ENCODE peak calls at places on chromosomes 16 and 17, in eight cellular contexts. W, A, F, I, U, Y, T and C are unnamed samples.

GRCh38 chr17:32398946-32399345 is 45.4 kb upstream of the PSMD11 start:
- DNase-seq in U (no peak), F (no peak), T (no peak), W (no peak), A (no peak), Y (no peak), I (no peak), C (no peak)

GRCh38 chr16:56910654-56911539 is 21.0 kb upstream of the HERPUD1 start:
- DNase-seq in U (no peak), F (no peak), Y (no peak), T (peak), I (no peak), W (no peak), A (peak), C (peak)

GRCh38 chr17:17730250-17730935 is 49.1 kb downstream of the RAI1 start:
- DNase-seq in Y (no peak), W (no peak), A (no peak), U (no peak), F (no peak), T (no peak), I (no peak), C (no peak)

GRCh38 chr16:86824751-86825310 is 246.5 kb downstream of the FOXL1 start:
- DNase-seq in Y (peak), T (no peak), F (no peak), I (no peak), U (peak), A (no peak), W (no peak), C (no peak)

GRCh38 chr16:21104124-21104860 is 46.4 kb downstream of the DNAH3 start:
- DNase-seq in F (no peak), U (no peak), W (no peak), A (no peak), T (no peak), Y (no peak), I (no peak), C (no peak)

GRCh38 chr16:28844226-28844885 is 1.8 kb downstream of the TUFM start:
- DNase-seq in A (no peak), I (no peak), Y (no peak), T (no peak), W (no peak), F (no peak), U (no peak), C (no peak)

GRCh38 chr16:86191663-86192062 is 292.7 kb downstream of the IRF8 start:
- DNase-seq in W (no peak), Y (no peak), I (no peak), U (no peak), F (no peak), A (no peak), T (no peak), C (no peak)

GRCh38 chr16:69566437-69567030 is 768 bp downstream of the NFAT5 start:
- DNase-seq in I (peak), U (peak), T (peak), W (peak), Y (peak), F (peak), A (peak), C (peak)

GRCh38 chr17:82358467-82359350 is at the start of gene TEX19:
- DNase-seq in I (no peak), F (no peak), W (no peak), U (no peak), A (no peak), Y (no peak), T (peak), C (no peak)

GRCh38 chr16:88456356-88457292 is 3.5 kb downstream of the ZFPM1 start:
- DNase-seq in I (no peak), T (peak), A (no peak), W (no peak), U (no peak), Y (no peak), F (no peak), C (no peak)

GRCh38 chr17:50133028-50133768 is 3.2 kb upstream of the SAMD14 start:
- DNase-seq in Y (no peak), A (peak), T (no peak), U (peak), I (no peak), F (no peak), W (no peak), C (peak)

GRCh38 chr16:58493756-58494431 is 6.0 kb upstream of the NDRG4 start:
- DNase-seq in F (no peak), Y (no peak), W (no peak), T (no peak), I (no peak), U (no peak), A (no peak), C (peak)

GRCh38 chr17:47663997-47664941 is 14.6 kb downstream of the KPNB1 start:
- DNase-seq in U (no peak), T (peak), A (peak), Y (peak), W (no peak), F (peak), I (peak), C (no peak)

GRCh38 chr17:21358682-21359482 is 17.3 kb upstream of the KCNJ12 start:
- DNase-seq in Y (no peak), W (peak), I (peak), U (no peak), A (no peak), T (no peak), F (no peak), C (no peak)

GRCh38 chr17:30344283-30345088 is 10.6 kb upstream of the TMIGD1 start:
- DNase-seq in U (no peak), F (no peak), T (no peak), I (peak), Y (no peak), W (peak), A (peak), C (peak)

GRCh38 chr17:55283256-55283965 is 18.7 kb downstream of the HLF start:
- DNase-seq in A (no peak), I (no peak), F (no peak), W (no peak), U (no peak), Y (no peak), T (no peak), C (no peak)

GRCh38 chr16:79597775-79598174 is 2.8 kb downstream of the MAF start:
- DNase-seq in F (no peak), T (no peak), I (no peak), A (no peak), U (no peak), Y (no peak), W (no peak), C (no peak)

GRCh38 chr16:54938351-54939346 is 8.0 kb downstream of the IRX5 start:
- DNase-seq in F (no peak), I (no peak), A (no peak), T (no peak), U (no peak), Y (peak), W (no peak), C (peak)

GRCh38 chr17:45265823-45266222 is 3.9 kb upstream of the SPATA32 start:
- DNase-seq in F (no peak), Y (no peak), A (peak), U (no peak), T (no peak), I (no peak), W (no peak), C (no peak)

GRCh38 chr16:85366031-85366763 is 246.9 kb upstream of the GSE1 start:
- DNase-seq in T (no peak), A (no peak), I (no peak), Y (no peak), F (no peak), W (no peak), U (no peak), C (peak)

GRCh38 chr16:14511798-14512131 is 118.3 kb downstream of the PARN start:
- DNase-seq in F (no peak), I (no peak), Y (no peak), A (no peak), W (no peak), U (no peak), T (no peak), C (no peak)

GRCh38 chr17:54662978-54663876 is 237.4 kb upstream of the TOM1L1 start:
- DNase-seq in W (no peak), A (no peak), Y (peak), I (no peak), U (no peak), F (no peak), T (no peak), C (no peak)

GRCh38 chr17:20206068-20206467 is 196.9 kb downstream of the SPECC1 start:
- DNase-seq in I (no peak), Y (no peak), A (peak), F (no peak), U (no peak), W (no peak), T (no peak), C (no peak)

GRCh38 chr16:82769845-82770244 is 143.1 kb downstream of the CDH13 start:
- DNase-seq in A (no peak), T (no peak), W (no peak), Y (no peak), I (no peak), F (no peak), U (no peak), C (no peak)

GRCh38 chr16:72021043-72021442 is 12.5 kb downstream of the DHODH start:
- DNase-seq in W (no peak), U (peak), Y (peak), T (no peak), I (no peak), F (no peak), A (no peak), C (no peak)
- TF ChIP-seq CTCF in W (peak), U (no peak), Y (peak), T (no peak), I (no peak), F (no peak), A (no peak), C (no peak)

GRCh38 chr17:75346906-75347305 is 57.7 kb upstream of the SLC25A19 start:
- DNase-seq in W (no peak), T (peak), F (no peak), I (no peak), Y (peak), U (no peak), A (no peak), C (no peak)
- TF ChIP-seq CTCF in W (no peak), T (no peak), F (no peak), I (no peak), Y (no peak), U (no peak), A (no peak), C (no peak)

DNA sequence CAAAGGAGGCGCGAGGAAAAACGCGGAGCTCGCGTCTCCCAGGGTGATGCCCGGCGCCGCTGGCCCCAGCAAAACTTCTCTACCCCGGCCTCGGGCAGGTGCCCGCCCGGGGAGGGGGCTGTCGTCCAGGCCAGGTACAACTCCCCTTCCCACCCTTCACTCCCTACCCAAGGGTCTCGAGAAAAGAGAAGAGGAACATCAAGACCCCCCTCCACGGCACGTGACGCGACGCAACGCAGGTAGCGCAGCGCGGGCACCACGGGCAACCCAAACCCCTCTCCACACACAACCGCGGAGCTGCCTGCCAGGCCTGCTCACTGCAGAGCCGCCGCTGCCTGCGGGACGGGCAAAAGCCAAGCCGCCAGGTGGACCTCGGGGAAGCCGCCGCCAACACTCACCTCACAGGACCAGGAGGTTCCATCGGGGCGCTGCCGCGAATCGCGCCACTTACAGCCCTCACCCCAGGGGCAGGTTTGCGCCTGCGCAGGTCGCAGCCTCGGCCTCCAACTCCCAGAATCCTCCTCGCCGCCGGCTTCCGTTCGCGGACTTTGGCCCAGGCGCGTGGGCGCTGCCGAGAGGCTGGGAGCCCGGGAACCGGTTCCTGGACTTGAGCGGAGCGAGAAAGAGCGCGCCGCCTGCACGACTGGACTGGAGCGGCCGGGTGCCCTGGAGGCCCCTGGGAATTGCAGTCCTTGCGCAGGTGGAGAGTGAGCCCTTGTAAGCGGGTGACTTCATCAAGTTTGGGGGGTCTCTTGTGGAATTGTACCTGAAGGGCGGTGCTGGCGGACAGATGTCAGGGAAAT is at the start of gene ZNF232:
- DNase-seq in F (peak), A (peak), Y (peak), I (peak), U (peak), W (peak), T (peak), C (peak)
- TF ChIP-seq CTCF in F (no peak), A (no peak), Y (no peak), I (no peak), U (no peak), W (no peak), T (peak), C (no peak)

DNA sequence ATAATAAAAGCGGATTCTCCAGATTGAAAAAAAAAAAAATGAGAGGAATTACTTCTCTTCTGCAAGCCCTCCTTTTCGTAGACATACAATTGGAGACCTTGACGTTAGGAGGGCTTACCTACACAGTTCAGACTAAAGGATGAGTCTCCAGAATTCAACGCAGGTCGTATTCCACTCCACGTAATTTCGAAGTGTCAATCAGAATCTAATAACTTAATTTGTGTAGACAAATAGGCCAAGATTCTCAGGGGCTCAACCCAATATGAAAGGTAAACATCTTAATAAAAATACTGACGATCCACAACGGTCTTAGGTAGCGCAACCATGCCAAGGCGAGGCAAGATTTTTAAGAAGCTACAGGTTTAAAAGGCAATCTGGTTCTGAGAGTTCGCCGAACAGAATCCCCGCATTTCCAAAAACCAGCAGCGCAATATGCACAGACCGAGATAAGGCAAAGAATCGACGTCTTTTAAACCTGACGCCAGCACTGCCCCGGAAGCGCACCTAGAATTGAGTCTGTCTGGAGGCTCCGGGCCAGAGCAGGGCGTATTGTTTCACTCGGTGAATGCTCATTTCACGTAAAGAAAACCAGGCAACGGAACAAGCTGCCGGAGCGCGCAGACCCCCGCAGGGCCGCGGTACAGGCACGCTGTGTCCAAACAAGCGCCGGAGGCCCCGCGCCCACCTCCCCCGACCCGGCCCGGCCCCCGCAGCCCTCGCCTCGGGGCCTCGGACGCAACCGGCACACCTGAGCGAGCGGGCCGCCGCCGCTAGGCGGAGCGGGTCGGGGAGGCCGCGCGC is 623 bp downstream of the MBTPS1 start:
- DNase-seq in W (no peak), A (peak), Y (no peak), U (no peak), F (peak), T (peak), I (no peak), C (no peak)
- TF ChIP-seq CTCF in W (peak), A (peak), Y (peak), U (no peak), F (no peak), T (peak), I (no peak), C (peak)

DNA sequence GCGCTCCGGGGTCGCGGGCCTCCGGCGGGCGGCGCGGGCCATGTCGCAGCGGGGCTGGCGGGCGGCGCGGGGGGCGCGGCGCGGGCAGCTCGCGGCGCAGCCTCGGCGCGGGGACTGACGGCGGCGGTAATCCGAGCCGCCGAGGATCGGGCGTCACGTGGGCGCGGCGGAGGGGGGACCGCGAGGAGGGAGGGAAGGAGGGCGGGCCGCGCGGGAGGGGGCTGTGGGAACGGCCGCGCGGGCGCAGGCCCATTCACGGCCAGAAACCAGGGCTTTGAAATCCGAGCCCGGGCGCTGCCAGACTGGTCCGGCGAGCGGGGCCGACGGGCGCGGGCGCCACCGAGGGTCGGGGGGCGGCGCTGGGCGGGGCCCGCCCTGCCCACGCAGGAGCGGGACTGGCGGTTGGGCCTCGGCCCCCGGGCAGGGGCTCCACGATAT is at the start of gene MTSS2:
- DNase-seq in A (peak), W (peak), F (peak), Y (peak), U (peak), I (peak), T (no peak), C (peak)
- TF ChIP-seq CTCF in A (no peak), W (no peak), F (no peak), Y (no peak), U (no peak), I (no peak), T (no peak), C (no peak)

GRCh38 chr17:15092261-15092660 is 172.9 kb downstream of the PMP22 start:
- DNase-seq in U (no peak), T (no peak), W (no peak), A (no peak), Y (no peak), I (no peak), F (no peak), C (no peak)

GRCh38 chr17:15092762-15093161 is 172.4 kb downstream of the PMP22 start:
- DNase-seq in F (peak), T (no peak), W (no peak), Y (no peak), U (no peak), I (no peak), A (no peak), C (no peak)

GRCh38 chr17:15090533-15090932 is 174.6 kb downstream of the PMP22 start:
- DNase-seq in F (no peak), Y (no peak), U (no peak), I (no peak), A (no peak), W (no peak), T (no peak), C (no peak)

GRCh38 chr17:15087946-15088345 is 177.2 kb downstream of the PMP22 start:
- DNase-seq in F (no peak), W (peak), I (no peak), U (no peak), T (no peak), A (no peak), Y (no peak), C (no peak)

GRCh38 chr17:15091825-15092224 is 173.3 kb downstream of the PMP22 start:
- DNase-seq in U (no peak), A (peak), T (peak), I (no peak), F (peak), Y (no peak), W (no peak), C (no peak)
- TF ChIP-seq CTCF in U (no peak), A (no peak), T (peak), I (no peak), F (peak), Y (no peak), W (no peak), C (peak)